ENCODE peak calls at places on chromosomes 12 and 14, in six cellular contexts. D, Y, S, X, O and H are unnamed samples.

GRCh38 chr14:26398616-26399015 is 199.2 kb downstream of the NOVA1 start:
- DNase-seq in D (no peak), Y (no peak), S (no peak), X (no peak), O (no peak), H (no peak)

GRCh38 chr14:92687681-92688433 is 60.6 kb downstream of the LGMN start:
- DNase-seq in D (no peak), Y (no peak), S (peak), X (peak), O (no peak), H (no peak)

GRCh38 chr12:93315907-93316622 is 61.7 kb upstream of the NUDT4 start:
- DNase-seq in D (no peak), Y (no peak), S (no peak), X (no peak), O (no peak), H (no peak)

GRCh38 chr14:51006781-51007211 is 62.5 kb upstream of the PYGL start:
- DNase-seq in D (peak), Y (no peak), S (no peak), X (no peak), O (no peak), H (no peak)

GRCh38 chr12:83318386-83318971 is 631.8 kb downstream of the TMTC2 start:
- DNase-seq in D (no peak), Y (no peak), S (peak), X (no peak), O (no peak), H (no peak)

GRCh38 chr12:2813573-2814185 is 1.2 kb downstream of the ITFG2 start:
- DNase-seq in D (peak), Y (no peak), S (peak), X (peak), O (peak), H (peak)

GRCh38 chr12:94149781-94150482 is 1.6 kb downstream of the PLXNC1 start:
- DNase-seq in D (no peak), Y (no peak), S (no peak), X (peak), O (no peak), H (peak)

GRCh38 chr12:89355243-89356068 is 3.2 kb upstream of the DUSP6 start:
- DNase-seq in D (no peak), Y (no peak), S (no peak), X (no peak), O (no peak), H (no peak)

GRCh38 chr14:50736932-50737419 is 68.9 kb upstream of the SAV1 start:
- DNase-seq in D (no peak), Y (no peak), S (no peak), X (no peak), O (no peak), H (peak)

GRCh38 chr12:47079894-47080724 is at the start of gene AMIGO2:
- DNase-seq in D (no peak), Y (no peak), S (no peak), X (peak), O (no peak), H (peak)

GRCh38 chr14:61526405-61527312 is 168.7 kb upstream of the HIF1A start:
- DNase-seq in D (no peak), Y (no peak), S (no peak), X (no peak), O (no peak), H (no peak)

GRCh38 chr12:108234155-108234554 is 105.0 kb downstream of the CMKLR1 start:
- DNase-seq in D (no peak), Y (no peak), S (no peak), X (no peak), O (no peak), H (no peak)

GRCh38 chr12:92210062-92210461 is 64.4 kb upstream of the BTG1 start:
- DNase-seq in D (no peak), Y (no peak), S (no peak), X (no peak), O (no peak), H (no peak)

GRCh38 chr14:96761066-96761465 is 36.1 kb upstream of the VRK1 start:
- DNase-seq in D (no peak), Y (no peak), S (no peak), X (no peak), O (no peak), H (no peak)

GRCh38 chr12:10697872-10698271 is 24.0 kb upstream of the STYK1 start:
- DNase-seq in D (no peak), Y (no peak), S (no peak), X (no peak), O (no peak), H (no peak)

GRCh38 chr12:10607885-10608458 is 5.4 kb downstream of the MAGOHB start:
- DNase-seq in D (no peak), Y (no peak), S (no peak), X (no peak), O (peak), H (no peak)

GRCh38 chr12:109131522-109132050 is 15.2 kb downstream of the ACACB start:
- DNase-seq in D (no peak), Y (no peak), S (no peak), X (no peak), O (no peak), H (no peak)

GRCh38 chr12:118498171-118498570 is 121.8 kb downstream of the SUDS3 start:
- DNase-seq in D (no peak), Y (no peak), S (no peak), X (no peak), O (no peak), H (no peak)

GRCh38 chr14:96802963-96803362 is 5.8 kb downstream of the VRK1 start:
- DNase-seq in D (no peak), Y (no peak), S (no peak), X (no peak), O (no peak), H (no peak)

GRCh38 chr12:53492830-53493609 is 6.2 kb downstream of the MAP3K12 start:
- DNase-seq in D (peak), Y (peak), S (peak), X (peak), O (peak), H (peak)